ENCODE peak calls at places on chromosomes 6 and 20, in nine cellular contexts. One of them, this sample, is unnamed.

GRCh38 chr20:5549200-5549599 is 201.0 kb upstream of the SHLD1 start:
- DNase-seq in stimulated activated CD4-positive, alpha-beta T cell treated with anti-CD3 and anti-CD28 coated beads, Interleukin-1b, Interleukin-23, amount 100 ng/mL, for 4 hours: no peak
- DNase-seq in neural crest cell: no peak
- DNase-seq in activated CD8-positive, alpha-beta memory T cell treated with anti-CD3 and anti-CD28 coated beads, Interleukin-2, amount 50 U/mL, for 4 hours: no peak
- DNase-seq in non-pigmented ciliary epithelial cell: no peak
- DNase-seq in CD8-positive, alpha-beta T cell: no peak
- DNase-seq in left ventricle myocardium superior: no peak
- DNase-seq in B cell: no peak
- DNase-seq in heart right ventricle: no peak
- DNase-seq in this sample: no peak

GRCh38 chr6:12449447-12449846 is 159.3 kb downstream of the EDN1 start:
- DNase-seq in neural crest cell: no peak
- DNase-seq in stimulated activated CD4-positive, alpha-beta T cell treated with anti-CD3 and anti-CD28 coated beads, Interleukin-1b, Interleukin-23, amount 100 ng/mL, for 4 hours: no peak
- DNase-seq in CD8-positive, alpha-beta T cell: no peak
- DNase-seq in activated CD8-positive, alpha-beta memory T cell treated with anti-CD3 and anti-CD28 coated beads, Interleukin-2, amount 50 U/mL, for 4 hours: no peak
- DNase-seq in left ventricle myocardium superior: no peak
- DNase-seq in non-pigmented ciliary epithelial cell: no peak
- DNase-seq in B cell: no peak
- DNase-seq in heart right ventricle: no peak
- DNase-seq in this sample: no peak

GRCh38 chr6:140445474-140446004 is 1071.1 kb upstream of the CITED2 start:
- DNase-seq in neural crest cell: no peak
- DNase-seq in CD8-positive, alpha-beta T cell: no peak
- DNase-seq in stimulated activated CD4-positive, alpha-beta T cell treated with anti-CD3 and anti-CD28 coated beads, Interleukin-1b, Interleukin-23, amount 100 ng/mL, for 4 hours: no peak
- DNase-seq in activated CD8-positive, alpha-beta memory T cell treated with anti-CD3 and anti-CD28 coated beads, Interleukin-2, amount 50 U/mL, for 4 hours: no peak
- DNase-seq in B cell: no peak
- DNase-seq in heart right ventricle: no peak
- DNase-seq in non-pigmented ciliary epithelial cell: peak
- DNase-seq in left ventricle myocardium superior: no peak
- DNase-seq in this sample: no peak

GRCh38 chr6:35736293-35736894 is 438 bp upstream of the ARMC12 start:
- DNase-seq in non-pigmented ciliary epithelial cell: no peak
- DNase-seq in stimulated activated CD4-positive, alpha-beta T cell treated with anti-CD3 and anti-CD28 coated beads, Interleukin-1b, Interleukin-23, amount 100 ng/mL, for 4 hours: peak
- DNase-seq in neural crest cell: peak
- DNase-seq in activated CD8-positive, alpha-beta memory T cell treated with anti-CD3 and anti-CD28 coated beads, Interleukin-2, amount 50 U/mL, for 4 hours: peak
- DNase-seq in left ventricle myocardium superior: peak
- DNase-seq in B cell: peak
- DNase-seq in CD8-positive, alpha-beta T cell: peak
- DNase-seq in heart right ventricle: peak
- DNase-seq in this sample: peak

GRCh38 chr6:166770216-166771116 is 143.4 kb upstream of the RPS6KA2 start:
- DNase-seq in heart right ventricle: no peak
- DNase-seq in B cell: no peak
- DNase-seq in left ventricle myocardium superior: no peak
- DNase-seq in neural crest cell: no peak
- DNase-seq in non-pigmented ciliary epithelial cell: no peak
- DNase-seq in stimulated activated CD4-positive, alpha-beta T cell treated with anti-CD3 and anti-CD28 coated beads, Interleukin-1b, Interleukin-23, amount 100 ng/mL, for 4 hours: no peak
- DNase-seq in activated CD8-positive, alpha-beta memory T cell treated with anti-CD3 and anti-CD28 coated beads, Interleukin-2, amount 50 U/mL, for 4 hours: no peak
- DNase-seq in CD8-positive, alpha-beta T cell: peak
- DNase-seq in this sample: peak

GRCh38 chr6:7590918-7591302 is 912 bp downstream of the SNRNP48 start:
- DNase-seq in heart right ventricle: no peak
- DNase-seq in left ventricle myocardium superior: peak
- DNase-seq in B cell: no peak
- DNase-seq in neural crest cell: no peak
- DNase-seq in CD8-positive, alpha-beta T cell: no peak
- DNase-seq in non-pigmented ciliary epithelial cell: no peak
- DNase-seq in stimulated activated CD4-positive, alpha-beta T cell treated with anti-CD3 and anti-CD28 coated beads, Interleukin-1b, Interleukin-23, amount 100 ng/mL, for 4 hours: no peak
- DNase-seq in activated CD8-positive, alpha-beta memory T cell treated with anti-CD3 and anti-CD28 coated beads, Interleukin-2, amount 50 U/mL, for 4 hours: no peak
- DNase-seq in this sample: no peak

GRCh38 chr6:42694586-42694985 is 27.8 kb downstream of the PRPH2 start:
- DNase-seq in B cell: no peak
- DNase-seq in CD8-positive, alpha-beta T cell: no peak
- DNase-seq in activated CD8-positive, alpha-beta memory T cell treated with anti-CD3 and anti-CD28 coated beads, Interleukin-2, amount 50 U/mL, for 4 hours: no peak
- DNase-seq in stimulated activated CD4-positive, alpha-beta T cell treated with anti-CD3 and anti-CD28 coated beads, Interleukin-1b, Interleukin-23, amount 100 ng/mL, for 4 hours: no peak
- DNase-seq in heart right ventricle: no peak
- DNase-seq in left ventricle myocardium superior: no peak
- DNase-seq in non-pigmented ciliary epithelial cell: peak
- DNase-seq in neural crest cell: no peak
- DNase-seq in this sample: no peak

GRCh38 chr6:36280467-36280866 is 10.6 kb downstream of the PNPLA1 start:
- DNase-seq in stimulated activated CD4-positive, alpha-beta T cell treated with anti-CD3 and anti-CD28 coated beads, Interleukin-1b, Interleukin-23, amount 100 ng/mL, for 4 hours: no peak
- DNase-seq in activated CD8-positive, alpha-beta memory T cell treated with anti-CD3 and anti-CD28 coated beads, Interleukin-2, amount 50 U/mL, for 4 hours: no peak
- DNase-seq in non-pigmented ciliary epithelial cell: no peak
- DNase-seq in neural crest cell: no peak
- DNase-seq in left ventricle myocardium superior: no peak
- DNase-seq in B cell: peak
- DNase-seq in CD8-positive, alpha-beta T cell: no peak
- DNase-seq in heart right ventricle: no peak
- DNase-seq in this sample: no peak

GRCh38 chr6:149320745-149321240 is 3.3 kb downstream of the TAB2 start:
- DNase-seq in CD8-positive, alpha-beta T cell: no peak
- DNase-seq in left ventricle myocardium superior: no peak
- DNase-seq in non-pigmented ciliary epithelial cell: no peak
- DNase-seq in B cell: no peak
- DNase-seq in heart right ventricle: no peak
- DNase-seq in neural crest cell: no peak
- DNase-seq in stimulated activated CD4-positive, alpha-beta T cell treated with anti-CD3 and anti-CD28 coated beads, Interleukin-1b, Interleukin-23, amount 100 ng/mL, for 4 hours: no peak
- DNase-seq in activated CD8-positive, alpha-beta memory T cell treated with anti-CD3 and anti-CD28 coated beads, Interleukin-2, amount 50 U/mL, for 4 hours: no peak
- DNase-seq in this sample: no peak

This sample was measured in ecto neural progenitor cell.